ENCODE peak calls at places on chromosomes 5 and 9, in six cellular contexts. K, Q, S, N, G and X are unnamed samples.

GRCh38 chr5:176938472-176938871 is 39.3 kb upstream of the HK3 start:
- DNase-seq in S (no peak), Q (no peak), G (no peak), K (no peak), N (no peak), X (no peak)

GRCh38 chr9:87193925-87194380 is 246.6 kb upstream of the GAS1 start:
- DNase-seq in N (no peak), K (no peak), G (no peak), Q (no peak), S (no peak), X (no peak)

GRCh38 chr9:98222885-98223640 is 30.6 kb upstream of the CORO2A start:
- DNase-seq in G (no peak), Q (peak; percentile 79), N (peak; percentile 81), K (no peak), S (no peak), X (no peak)

GRCh38 chr5:129377504-129377903 is 82.6 kb upstream of the ADAMTS19 start:
- DNase-seq in Q (no peak), N (no peak), G (no peak), S (no peak), K (no peak), X (no peak)

GRCh38 chr5:85590764-85591163 is 1027.0 kb upstream of the COX7C start:
- DNase-seq in Q (no peak), N (no peak), S (no peak), K (no peak), G (no peak), X (no peak)

GRCh38 chr5:42851441-42851840 is 39.7 kb upstream of the SELENOP start:
- DNase-seq in N (no peak), G (no peak), K (no peak), Q (no peak), S (no peak), X (no peak)

GRCh38 chr5:88688981-88689661 is 193.9 kb downstream of the MEF2C start:
- DNase-seq in Q (no peak), N (no peak), K (no peak), S (no peak), G (no peak), X (no peak)

GRCh38 chr5:34655354-34655991 is 655 bp upstream of the RAI14 start:
- DNase-seq in S (peak; percentile 53), G (peak; percentile 91), Q (peak; percentile 74), K (no peak), N (peak; percentile 33), X (no peak)

GRCh38 chr9:117464941-117465616 is 50.2 kb upstream of the ASTN2 start:
- DNase-seq in K (peak; percentile 34), Q (no peak), G (no peak), S (no peak), N (no peak), X (no peak)

GRCh38 chr9:79060726-79061125 is 511.0 kb upstream of the TLE4 start:
- DNase-seq in Q (no peak), S (no peak), N (no peak), G (no peak), K (no peak), X (no peak)

GRCh38 chr9:113299800-113300292 is 3.3 kb downstream of the RNF183 start:
- DNase-seq in S (no peak), K (no peak), G (no peak), N (no peak), Q (peak; percentile 17), X (no peak)

GRCh38 chr5:1507961-1508678 is 15.6 kb downstream of the LPCAT1 start:
- DNase-seq in N (no peak), G (peak; percentile 74), K (no peak), S (peak; percentile 34), Q (no peak), X (peak; percentile 52)

GRCh38 chr9:109640232-109641078 is 139.5 kb upstream of the PALM2AKAP2 start:
- DNase-seq in G (peak; percentile 84), S (no peak), N (no peak), K (peak; percentile 27), Q (peak; percentile 33), X (peak; percentile 69)

GRCh38 chr5:68122439-68122906 is 93.1 kb upstream of the PIK3R1 start:
- DNase-seq in G (no peak), N (no peak), Q (no peak), S (peak; percentile 75), K (no peak), X (no peak)

GRCh38 chr5:15183520-15183919 is 311.9 kb upstream of the ANKH start:
- DNase-seq in Q (peak; percentile 4), K (no peak), S (no peak), G (no peak), N (no peak), X (no peak)

GRCh38 chr5:173890195-173890951 is 2.2 kb downstream of the CPEB4 start:
- DNase-seq in G (no peak), S (no peak), K (peak; percentile 49), N (no peak), Q (peak; percentile 48), X (no peak)

GRCh38 chr5:102737161-102737560 is 17.9 kb upstream of the PAM start:
- DNase-seq in N (no peak), S (no peak), G (no peak), K (no peak), Q (no peak), X (no peak)

GRCh38 chr5:33258553-33258952 is 182.2 kb upstream of the TARS1 start:
- DNase-seq in Q (no peak), K (no peak), S (no peak), N (no peak), G (no peak), X (no peak)

GRCh38 chr5:98102926-98103325 is 670.5 kb upstream of the RGMB start:
- DNase-seq in K (no peak), Q (no peak), S (no peak), N (no peak), G (no peak), X (no peak)

GRCh38 chr9:124498040-124498439 is 9.2 kb downstream of the NR5A1 start:
- DNase-seq in S (no peak), N (no peak), G (no peak), K (no peak), Q (no peak), X (no peak)

GRCh38 chr5:42855386-42855785 is 43.7 kb upstream of the SELENOP start:
- DNase-seq in Q (no peak), G (no peak), S (no peak), K (no peak), N (no peak), X (no peak)

GRCh38 chr5:43386960-43387362 is 25.2 kb downstream of the CCL28 start:
- DNase-seq in S (no peak), K (no peak), N (no peak), G (no peak), Q (no peak), X (no peak)

GRCh38 chr5:171660438-171660837 is 125.2 kb upstream of the SMIM23 start:
- DNase-seq in G (no peak), S (no peak), Q (no peak), K (no peak), N (no peak), X (no peak)

GRCh38 chr9:16031486-16031885 is 478.6 kb downstream of the CCDC171 start:
- DNase-seq in S (no peak), N (no peak), G (no peak), K (no peak), Q (no peak), X (no peak)

GRCh38 chr5:170497311-170498038 is 6.3 kb upstream of the KCNIP1 start:
- DNase-seq in Q (no peak), G (no peak), N (no peak), S (no peak), K (no peak), X (no peak)

GRCh38 chr5:146313027-146313426 is 25.6 kb upstream of the POU4F3 start:
- DNase-seq in N (no peak), G (no peak), K (no peak), S (no peak), Q (no peak), X (no peak)

GRCh38 chr5:10288600-10289213 is 19.0 kb downstream of the CMBL start:
- DNase-seq in Q (no peak), S (peak; percentile 89), K (peak; percentile 97), N (no peak), G (peak; percentile 92), X (peak; percentile 86)

GRCh38 chr5:59565551-59565950 is 328.0 kb downstream of the PDE4D start:
- DNase-seq in N (no peak), S (no peak), Q (no peak), G (no peak), K (peak; percentile 92), X (no peak)

GRCh38 chr5:124725622-124726258 is 20.7 kb downstream of the ZNF608 start:
- DNase-seq in S (no peak), G (no peak), Q (no peak), N (no peak), K (no peak), X (no peak)
- H3K4me3 ChIP-seq in S (no peak overlapping the region), G (no peak overlapping the region), Q (no peak overlapping the region), N (no peak overlapping the region), K (no peak overlapping the region), X (no peak overlapping the region)

GRCh38 chr9:129069128-129069824 is 11.6 kb upstream of the DOLPP1 start:
- DNase-seq in K (peak; percentile 75), S (peak; percentile 73), Q (no peak), N (no peak), G (peak; percentile 90), X (no peak)
- TF ChIP-seq POLR2A in K (no peak), S (no peak), Q (no peak), N (no peak), G (no peak), X (no peak)

DNA sequence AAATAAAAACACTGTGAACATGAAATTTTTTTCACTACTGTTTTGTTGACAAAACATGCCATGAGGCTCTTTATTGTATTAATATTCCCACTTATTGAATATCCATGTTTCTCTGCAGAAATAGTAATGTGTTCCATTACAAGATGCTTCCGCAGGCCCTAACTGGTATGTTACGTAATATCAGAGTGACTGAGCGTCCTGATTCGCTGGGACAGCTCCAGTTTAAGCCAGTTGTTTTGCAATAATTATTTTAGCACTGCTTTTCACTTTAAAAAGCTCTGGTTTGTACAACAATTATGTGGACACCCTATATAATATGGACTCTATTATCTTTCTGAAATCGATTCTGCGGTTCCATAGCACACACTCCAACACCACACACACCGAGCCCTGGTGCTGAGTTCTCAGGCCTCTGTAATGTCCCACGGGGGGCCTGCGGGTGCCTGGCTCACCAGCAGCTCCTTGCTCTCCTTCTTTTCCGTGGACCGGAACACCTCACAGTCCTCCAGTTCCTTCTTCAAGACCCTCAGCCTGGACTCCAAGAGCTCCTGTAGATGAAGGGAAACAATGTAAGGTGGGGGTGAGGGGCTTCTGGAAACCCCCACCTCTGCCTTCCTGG is 1.8 kb downstream of the TRIM7 start:
- DNase-seq in K (no peak), S (no peak), N (no peak), G (no peak), Q (no peak), X (no peak)
- H3K4me3 ChIP-seq in K (no peak overlapping the region), S (no peak overlapping the region), N (peak overlapping the region; percentile 67), G (no peak overlapping the region), Q (peak overlapping the region; percentile 84), X (peak overlapping the region; percentile 61)

GRCh38 chr5:82275267-82275664 is 2.9 kb downstream of the RPS23 start:
- DNase-seq in Q (no peak), S (no peak), N (no peak), G (no peak), K (no peak), X (no peak)
- TF ChIP-seq POLR2A in Q (no peak), S (no peak), N (no peak), G (no peak), K (no peak), X (no peak)

GRCh38 chr9:134501266-134502181 is 140.1 kb upstream of the COL5A1 start:
- DNase-seq in N (no peak), S (peak; percentile 40), G (peak; percentile 76), Q (no peak), K (no peak), X (no peak)
- H3K4me3 ChIP-seq in N (no peak overlapping the region), S (no peak overlapping the region), G (no peak overlapping the region), Q (no peak overlapping the region), K (no peak overlapping the region), X (no peak overlapping the region)